ENCODE peak calls at places on chromosomes 16 and 17, in ten cellular contexts. One of them, this sample, is unnamed.

GRCh38 chr17:80445152-80446110 is 30.5 kb downstream of the ENDOV start:
- DNase-seq in Karpas-422: no peak
- DNase-seq in heart right ventricle: no peak
- DNase-seq in transverse colon: no peak
- DNase-seq in AG04449: no peak
- DNase-seq in lung: no peak
- DNase-seq in Peyer's patch: no peak
- DNase-seq in CD8-positive, alpha-beta memory T cell: no peak
- DNase-seq in HFF-Myc: no peak
- DNase-seq in choroid plexus epithelial cell: no peak
- DNase-seq in this sample: no peak

GRCh38 chr17:11308550-11308949 is 67.5 kb downstream of the SHISA6 start:
- DNase-seq in Karpas-422: no peak
- DNase-seq in heart right ventricle: no peak
- DNase-seq in transverse colon: no peak
- DNase-seq in AG04449: no peak
- DNase-seq in lung: no peak
- DNase-seq in Peyer's patch: no peak
- DNase-seq in CD8-positive, alpha-beta memory T cell: no peak
- DNase-seq in HFF-Myc: no peak
- DNase-seq in choroid plexus epithelial cell: no peak
- DNase-seq in this sample: no peak

GRCh38 chr17:63701477-63702222 is 1.7 kb upstream of the LIMD2 start:
- DNase-seq in Karpas-422: peak; percentile 88
- DNase-seq in heart right ventricle: no peak
- DNase-seq in transverse colon: peak; percentile 49
- DNase-seq in AG04449: no peak
- DNase-seq in lung: no peak
- DNase-seq in Peyer's patch: peak; percentile 88
- DNase-seq in CD8-positive, alpha-beta memory T cell: peak; percentile 89
- DNase-seq in HFF-Myc: no peak
- DNase-seq in choroid plexus epithelial cell: no peak
- DNase-seq in this sample: peak; percentile 64

GRCh38 chr16:2473999-2474876 is 689 bp upstream of the TBC1D24 start:
- DNase-seq in Karpas-422: peak; percentile 83
- DNase-seq in heart right ventricle: no peak
- DNase-seq in transverse colon: peak; percentile 62
- DNase-seq in AG04449: no peak
- DNase-seq in lung: no peak
- DNase-seq in Peyer's patch: peak; percentile 49
- DNase-seq in CD8-positive, alpha-beta memory T cell: peak; percentile 74
- DNase-seq in HFF-Myc: no peak
- DNase-seq in choroid plexus epithelial cell: peak; percentile 38
- DNase-seq in this sample: no peak

GRCh38 chr16:20380782-20381181 is 23.8 kb downstream of the PDILT start:
- DNase-seq in Karpas-422: no peak
- DNase-seq in heart right ventricle: no peak
- DNase-seq in transverse colon: no peak
- DNase-seq in AG04449: no peak
- DNase-seq in lung: no peak
- DNase-seq in Peyer's patch: no peak
- DNase-seq in CD8-positive, alpha-beta memory T cell: no peak
- DNase-seq in HFF-Myc: no peak
- DNase-seq in choroid plexus epithelial cell: no peak
- DNase-seq in this sample: no peak

GRCh38 chr16:21950782-21951521 is 2.2 kb upstream of the UQCRC2 start:
- DNase-seq in Karpas-422: peak; percentile 68
- DNase-seq in heart right ventricle: no peak
- DNase-seq in transverse colon: no peak
- DNase-seq in AG04449: no peak
- DNase-seq in lung: no peak
- DNase-seq in Peyer's patch: no peak
- DNase-seq in CD8-positive, alpha-beta memory T cell: no peak
- DNase-seq in HFF-Myc: no peak
- DNase-seq in choroid plexus epithelial cell: peak; percentile 59
- DNase-seq in this sample: no peak

GRCh38 chr16:27214084-27214961 is 11.0 kb downstream of the KDM8 start:
- DNase-seq in Karpas-422: no peak
- DNase-seq in heart right ventricle: no peak
- DNase-seq in transverse colon: peak; percentile 67
- DNase-seq in AG04449: no peak
- DNase-seq in lung: no peak
- DNase-seq in Peyer's patch: no peak
- DNase-seq in CD8-positive, alpha-beta memory T cell: no peak
- DNase-seq in HFF-Myc: no peak
- DNase-seq in choroid plexus epithelial cell: no peak
- DNase-seq in this sample: no peak

GRCh38 chr16:4052801-4053662 is 63.2 kb downstream of the ADCY9 start:
- DNase-seq in Karpas-422: no peak
- DNase-seq in heart right ventricle: peak; percentile 78
- DNase-seq in transverse colon: peak; percentile 69
- DNase-seq in AG04449: no peak
- DNase-seq in lung: peak; percentile 80
- DNase-seq in Peyer's patch: no peak
- DNase-seq in CD8-positive, alpha-beta memory T cell: no peak
- DNase-seq in HFF-Myc: no peak
- DNase-seq in choroid plexus epithelial cell: no peak
- DNase-seq in this sample: no peak

GRCh38 chr17:10033449-10033848 is 128.4 kb upstream of the RCVRN start:
- DNase-seq in Karpas-422: peak; percentile 99
- DNase-seq in heart right ventricle: no peak
- DNase-seq in transverse colon: no peak
- DNase-seq in AG04449: no peak
- DNase-seq in lung: no peak
- DNase-seq in Peyer's patch: no peak
- DNase-seq in CD8-positive, alpha-beta memory T cell: no peak
- DNase-seq in HFF-Myc: no peak
- DNase-seq in choroid plexus epithelial cell: no peak
- DNase-seq in this sample: no peak

GRCh38 chr17:10032142-10032541 is 127.1 kb upstream of the RCVRN start:
- DNase-seq in Karpas-422: no peak
- DNase-seq in heart right ventricle: no peak
- DNase-seq in transverse colon: no peak
- DNase-seq in AG04449: no peak
- DNase-seq in lung: no peak
- DNase-seq in Peyer's patch: no peak
- DNase-seq in CD8-positive, alpha-beta memory T cell: no peak
- DNase-seq in HFF-Myc: no peak
- DNase-seq in choroid plexus epithelial cell: no peak
- DNase-seq in this sample: no peak

GRCh38 chr17:10034719-10035475 is 129.8 kb upstream of the RCVRN start:
- DNase-seq in Karpas-422: peak; percentile 62
- DNase-seq in heart right ventricle: no peak
- DNase-seq in transverse colon: no peak
- DNase-seq in AG04449: no peak
- DNase-seq in lung: no peak
- DNase-seq in Peyer's patch: no peak
- DNase-seq in CD8-positive, alpha-beta memory T cell: no peak
- DNase-seq in HFF-Myc: no peak
- DNase-seq in choroid plexus epithelial cell: no peak
- DNase-seq in this sample: no peak

GRCh38 chr17:10031606-10032005 is 126.5 kb upstream of the RCVRN start:
- DNase-seq in Karpas-422: no peak
- DNase-seq in heart right ventricle: no peak
- DNase-seq in transverse colon: no peak
- DNase-seq in AG04449: no peak
- DNase-seq in lung: no peak
- DNase-seq in Peyer's patch: no peak
- DNase-seq in CD8-positive, alpha-beta memory T cell: no peak
- DNase-seq in HFF-Myc: no peak
- DNase-seq in choroid plexus epithelial cell: no peak
- DNase-seq in this sample: no peak

GRCh38 chr17:10033982-10034381 is 128.9 kb upstream of the RCVRN start:
- DNase-seq in Karpas-422: peak; percentile 97
- DNase-seq in heart right ventricle: no peak
- DNase-seq in transverse colon: no peak
- DNase-seq in AG04449: no peak
- DNase-seq in lung: no peak
- DNase-seq in Peyer's patch: no peak
- DNase-seq in CD8-positive, alpha-beta memory T cell: no peak
- DNase-seq in HFF-Myc: no peak
- DNase-seq in choroid plexus epithelial cell: no peak
- DNase-seq in this sample: no peak
- H3K4me3 ChIP-seq in Karpas-422: peak overlapping the region; percentile 64
- H3K4me3 ChIP-seq in heart right ventricle: peak overlapping the region; percentile 30
- H3K4me3 ChIP-seq in transverse colon: no peak overlapping the region
- H3K4me3 ChIP-seq in AG04449: no peak overlapping the region
- H3K4me3 ChIP-seq in lung: no peak overlapping the region
- H3K4me3 ChIP-seq in Peyer's patch: no peak overlapping the region
- H3K4me3 ChIP-seq in CD8-positive, alpha-beta memory T cell: no peak overlapping the region
- H3K4me3 ChIP-seq in HFF-Myc: no peak overlapping the region
- H3K4me3 ChIP-seq in choroid plexus epithelial cell: no peak overlapping the region
- H3K4me3 ChIP-seq in this sample: no peak overlapping the region

GRCh38 chr17:48561894-48562810 is 16.0 kb downstream of the HOXB4 start:
- DNase-seq in Karpas-422: no peak
- DNase-seq in heart right ventricle: no peak
- DNase-seq in transverse colon: no peak
- DNase-seq in AG04449: no peak
- DNase-seq in lung: no peak
- DNase-seq in Peyer's patch: no peak
- DNase-seq in CD8-positive, alpha-beta memory T cell: peak; percentile 41
- DNase-seq in HFF-Myc: no peak
- DNase-seq in choroid plexus epithelial cell: no peak
- DNase-seq in this sample: no peak

GRCh38 chr17:48563385-48563838 is 14.7 kb downstream of the HOXB4 start:
- DNase-seq in Karpas-422: no peak
- DNase-seq in heart right ventricle: no peak
- DNase-seq in transverse colon: no peak
- DNase-seq in AG04449: no peak
- DNase-seq in lung: no peak
- DNase-seq in Peyer's patch: no peak
- DNase-seq in CD8-positive, alpha-beta memory T cell: no peak
- DNase-seq in HFF-Myc: no peak
- DNase-seq in choroid plexus epithelial cell: no peak
- DNase-seq in this sample: no peak

GRCh38 chr17:48564200-48565023 is 13.7 kb downstream of the HOXB4 start:
- DNase-seq in Karpas-422: no peak
- DNase-seq in heart right ventricle: no peak
- DNase-seq in transverse colon: no peak
- DNase-seq in AG04449: no peak
- DNase-seq in lung: no peak
- DNase-seq in Peyer's patch: no peak
- DNase-seq in CD8-positive, alpha-beta memory T cell: no peak
- DNase-seq in HFF-Myc: no peak
- DNase-seq in choroid plexus epithelial cell: no peak
- DNase-seq in this sample: no peak

GRCh38 chr17:48563867-48564199 is 14.3 kb downstream of the HOXB4 start:
- DNase-seq in Karpas-422: no peak
- DNase-seq in heart right ventricle: no peak
- DNase-seq in transverse colon: no peak
- DNase-seq in AG04449: no peak
- DNase-seq in lung: no peak
- DNase-seq in Peyer's patch: no peak
- DNase-seq in CD8-positive, alpha-beta memory T cell: no peak
- DNase-seq in HFF-Myc: no peak
- DNase-seq in choroid plexus epithelial cell: no peak
- DNase-seq in this sample: no peak

DNA sequence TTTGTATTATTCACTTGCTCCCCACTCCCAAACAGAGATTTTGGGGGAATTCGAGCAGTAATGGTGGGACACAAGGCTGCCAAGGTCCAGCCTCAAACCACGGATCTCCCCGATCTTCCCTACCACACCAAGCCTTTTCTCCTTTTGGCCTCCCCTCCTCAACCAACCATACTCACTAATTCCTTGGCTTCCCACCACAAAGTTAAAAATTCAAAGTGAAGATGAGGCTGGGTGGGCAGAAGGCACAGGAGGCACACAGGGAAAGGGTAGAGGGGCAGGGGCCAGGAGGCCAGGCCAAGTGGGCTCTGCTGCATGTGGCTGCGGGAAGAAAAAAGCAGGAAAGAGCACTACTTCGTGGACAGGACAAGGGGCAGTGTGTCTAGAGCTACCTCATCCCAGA is 15.2 kb downstream of the HOXB4 start:
- DNase-seq in Karpas-422: no peak
- DNase-seq in heart right ventricle: no peak
- DNase-seq in transverse colon: no peak
- DNase-seq in AG04449: no peak
- DNase-seq in lung: no peak
- DNase-seq in Peyer's patch: no peak
- DNase-seq in CD8-positive, alpha-beta memory T cell: no peak
- DNase-seq in HFF-Myc: no peak
- DNase-seq in choroid plexus epithelial cell: no peak
- DNase-seq in this sample: no peak
- H3K4me3 ChIP-seq in Karpas-422: no peak overlapping the region
- H3K4me3 ChIP-seq in heart right ventricle: no peak overlapping the region
- H3K4me3 ChIP-seq in transverse colon: no peak overlapping the region
- H3K4me3 ChIP-seq in AG04449: peak overlapping the region; percentile 54
- H3K4me3 ChIP-seq in lung: no peak overlapping the region
- H3K4me3 ChIP-seq in Peyer's patch: no peak overlapping the region
- H3K4me3 ChIP-seq in CD8-positive, alpha-beta memory T cell: no peak overlapping the region
- H3K4me3 ChIP-seq in HFF-Myc: no peak overlapping the region
- H3K4me3 ChIP-seq in choroid plexus epithelial cell: no peak overlapping the region
- H3K4me3 ChIP-seq in this sample: no peak overlapping the region

GRCh38 chr17:73357981-73358380 is 46.2 kb upstream of the CDC42EP4 start:
- DNase-seq in Karpas-422: no peak
- DNase-seq in heart right ventricle: no peak
- DNase-seq in transverse colon: no peak
- DNase-seq in AG04449: no peak
- DNase-seq in lung: no peak
- DNase-seq in Peyer's patch: no peak
- DNase-seq in CD8-positive, alpha-beta memory T cell: no peak
- DNase-seq in HFF-Myc: no peak
- DNase-seq in choroid plexus epithelial cell: no peak
- DNase-seq in this sample: no peak

GRCh38 chr17:73360961-73361761 is 49.4 kb upstream of the CDC42EP4 start:
- DNase-seq in Karpas-422: no peak
- DNase-seq in heart right ventricle: no peak
- DNase-seq in transverse colon: no peak
- DNase-seq in AG04449: no peak
- DNase-seq in lung: no peak
- DNase-seq in Peyer's patch: no peak
- DNase-seq in CD8-positive, alpha-beta memory T cell: no peak
- DNase-seq in HFF-Myc: no peak
- DNase-seq in choroid plexus epithelial cell: no peak
- DNase-seq in this sample: no peak

GRCh38 chr17:73358668-73359067 is 46.9 kb upstream of the CDC42EP4 start:
- DNase-seq in Karpas-422: no peak
- DNase-seq in heart right ventricle: no peak
- DNase-seq in transverse colon: no peak
- DNase-seq in AG04449: no peak
- DNase-seq in lung: no peak
- DNase-seq in Peyer's patch: no peak
- DNase-seq in CD8-positive, alpha-beta memory T cell: no peak
- DNase-seq in HFF-Myc: no peak
- DNase-seq in choroid plexus epithelial cell: no peak
- DNase-seq in this sample: no peak

GRCh38 chr17:73359255-73359816 is 47.5 kb upstream of the CDC42EP4 start:
- DNase-seq in Karpas-422: no peak
- DNase-seq in heart right ventricle: no peak
- DNase-seq in transverse colon: no peak
- DNase-seq in AG04449: no peak
- DNase-seq in lung: no peak
- DNase-seq in Peyer's patch: no peak
- DNase-seq in CD8-positive, alpha-beta memory T cell: no peak
- DNase-seq in HFF-Myc: no peak
- DNase-seq in choroid plexus epithelial cell: no peak
- DNase-seq in this sample: no peak

GRCh38 chr17:73359987-73360410 is 48.2 kb upstream of the CDC42EP4 start:
- DNase-seq in Karpas-422: no peak
- DNase-seq in heart right ventricle: no peak
- DNase-seq in transverse colon: peak; percentile 77
- DNase-seq in AG04449: no peak
- DNase-seq in lung: peak; percentile 74
- DNase-seq in Peyer's patch: no peak
- DNase-seq in CD8-positive, alpha-beta memory T cell: no peak
- DNase-seq in HFF-Myc: no peak
- DNase-seq in choroid plexus epithelial cell: no peak
- DNase-seq in this sample: no peak
- H3K4me3 ChIP-seq in Karpas-422: no peak overlapping the region
- H3K4me3 ChIP-seq in heart right ventricle: no peak overlapping the region
- H3K4me3 ChIP-seq in transverse colon: no peak overlapping the region
- H3K4me3 ChIP-seq in AG04449: no peak overlapping the region
- H3K4me3 ChIP-seq in lung: no peak overlapping the region
- H3K4me3 ChIP-seq in Peyer's patch: no peak overlapping the region
- H3K4me3 ChIP-seq in CD8-positive, alpha-beta memory T cell: no peak overlapping the region
- H3K4me3 ChIP-seq in HFF-Myc: no peak overlapping the region
- H3K4me3 ChIP-seq in choroid plexus epithelial cell: no peak overlapping the region
- H3K4me3 ChIP-seq in this sample: no peak overlapping the region

DNA sequence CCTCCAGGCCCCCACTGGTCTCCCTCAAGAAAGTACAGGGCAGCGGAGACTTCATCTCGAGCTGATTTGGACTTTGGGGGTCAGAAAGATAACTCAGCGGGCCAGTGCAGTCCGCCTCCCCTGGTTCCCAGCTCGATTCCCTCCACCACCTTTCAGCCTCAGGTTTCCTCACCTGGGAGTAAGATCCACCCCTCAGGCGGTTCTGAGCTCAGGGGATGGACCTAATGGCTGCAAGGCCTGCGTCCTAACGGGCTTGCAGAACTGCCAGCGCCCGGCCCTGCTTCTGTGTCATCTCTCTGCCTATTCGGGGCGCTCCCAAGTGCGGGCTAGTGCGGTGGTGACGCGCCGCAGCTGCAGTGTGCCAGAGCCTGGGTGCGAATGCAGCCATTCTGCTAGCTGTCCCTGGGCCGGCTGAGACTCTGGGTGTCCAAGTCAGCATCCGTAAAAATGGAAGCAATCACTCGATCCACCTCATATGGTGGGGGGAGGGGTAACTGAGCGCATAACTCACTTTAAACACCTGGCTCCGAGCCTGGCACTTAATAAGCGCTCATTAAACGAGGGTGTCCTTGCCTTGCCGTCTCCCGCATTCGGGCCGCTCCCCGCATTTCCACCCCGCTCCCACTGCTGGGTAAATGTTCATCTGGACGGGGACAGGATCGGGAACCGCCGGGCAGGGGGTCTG is 129.6 kb upstream of the LHX1 start:
- DNase-seq in Karpas-422: no peak
- DNase-seq in heart right ventricle: no peak
- DNase-seq in transverse colon: no peak
- DNase-seq in AG04449: no peak
- DNase-seq in lung: no peak
- DNase-seq in Peyer's patch: no peak
- DNase-seq in CD8-positive, alpha-beta memory T cell: no peak
- DNase-seq in HFF-Myc: no peak
- DNase-seq in choroid plexus epithelial cell: no peak
- DNase-seq in this sample: no peak
- H3K4me3 ChIP-seq in Karpas-422: no peak overlapping the region
- H3K4me3 ChIP-seq in heart right ventricle: no peak overlapping the region
- H3K4me3 ChIP-seq in transverse colon: no peak overlapping the region
- H3K4me3 ChIP-seq in AG04449: no peak overlapping the region
- H3K4me3 ChIP-seq in lung: no peak overlapping the region
- H3K4me3 ChIP-seq in Peyer's patch: no peak overlapping the region
- H3K4me3 ChIP-seq in CD8-positive, alpha-beta memory T cell: no peak overlapping the region
- H3K4me3 ChIP-seq in HFF-Myc: no peak overlapping the region
- H3K4me3 ChIP-seq in choroid plexus epithelial cell: no peak overlapping the region
- H3K4me3 ChIP-seq in this sample: no peak overlapping the region